ENCODE peak calls at places on chromosome 20, in four cellular contexts. U is heart right ventricle, D is adrenal gland, A is brain microvascular endothelial cell. Z is an unnamed sample.

GRCh38 chr20:8293791-8294190 is 161.7 kb downstream of the PLCB1 start:
- DNase-seq in U (no peak), D (no peak), A (no peak), Z (no peak)

GRCh38 chr20:57715268-57715904 is 5.6 kb upstream of the PMEPA1 start:
- DNase-seq in U (no peak), D (no peak), A (no peak), Z (no peak)

GRCh38 chr20:38763616-38764015 is 15.4 kb downstream of the ACTR5 start:
- DNase-seq in U (no peak), D (no peak), A (no peak), Z (no peak)

GRCh38 chr20:48359692-48360337 is 468.0 kb downstream of the PREX1 start:
- DNase-seq in U (no peak), D (no peak), A (no peak), Z (peak; percentile 67)

GRCh38 chr20:10594286-10594868 is 79.4 kb downstream of the JAG1 start:
- DNase-seq in U (no peak), D (no peak), A (peak; percentile 78), Z (no peak)

GRCh38 chr20:21008951-21009350 is 97.2 kb downstream of the LINC00237 start:
- DNase-seq in U (no peak), D (no peak), A (no peak), Z (no peak)

GRCh38 chr20:23029324-23029723 is 5.8 kb upstream of the SSTR4 start:
- DNase-seq in U (no peak), D (peak; percentile 21), A (no peak), Z (no peak)

GRCh38 chr20:15220009-15220656 is 882.7 kb upstream of the FLRT3 start:
- DNase-seq in U (no peak), D (no peak), A (no peak), Z (no peak)

GRCh38 chr20:6709865-6710595 is 57.5 kb upstream of the BMP2 start:
- DNase-seq in U (no peak), D (no peak), A (no peak), Z (no peak)

GRCh38 chr20:53934421-53935352 is 135.7 kb downstream of the BCAS1 start:
- DNase-seq in U (no peak), D (peak; percentile 44), A (peak; percentile 95), Z (no peak)

GRCh38 chr20:9515761-9516657 is 1.6 kb downstream of the LAMP5 start:
- DNase-seq in U (no peak), D (peak; percentile 36), A (no peak), Z (no peak)
- H3K4me3 ChIP-seq in U (peak overlapping the region; percentile 18), D (no peak overlapping the region), A (peak overlapping the region; percentile 20), Z (no peak overlapping the region)

GRCh38 chr20:51412333-51412761 is 130.2 kb downstream of the NFATC2 start:
- DNase-seq in U (peak; percentile 42), D (no peak), A (peak; percentile 53), Z (no peak)

GRCh38 chr20:51412991-51413471 is 129.5 kb downstream of the NFATC2 start:
- DNase-seq in U (no peak), D (no peak), A (no peak), Z (no peak)

GRCh38 chr20:51413753-51414323 is 128.7 kb downstream of the NFATC2 start:
- DNase-seq in U (no peak), D (no peak), A (no peak), Z (no peak)

GRCh38 chr20:51410586-51411325 is 131.8 kb downstream of the NFATC2 start:
- DNase-seq in U (no peak), D (no peak), A (no peak), Z (no peak)

GRCh38 chr20:51411867-51412266 is 130.7 kb downstream of the NFATC2 start:
- DNase-seq in U (no peak), D (no peak), A (no peak), Z (no peak)
- TF ChIP-seq CTCF in U (no peak), D (no peak), A (no peak), Z (no peak)

DNA sequence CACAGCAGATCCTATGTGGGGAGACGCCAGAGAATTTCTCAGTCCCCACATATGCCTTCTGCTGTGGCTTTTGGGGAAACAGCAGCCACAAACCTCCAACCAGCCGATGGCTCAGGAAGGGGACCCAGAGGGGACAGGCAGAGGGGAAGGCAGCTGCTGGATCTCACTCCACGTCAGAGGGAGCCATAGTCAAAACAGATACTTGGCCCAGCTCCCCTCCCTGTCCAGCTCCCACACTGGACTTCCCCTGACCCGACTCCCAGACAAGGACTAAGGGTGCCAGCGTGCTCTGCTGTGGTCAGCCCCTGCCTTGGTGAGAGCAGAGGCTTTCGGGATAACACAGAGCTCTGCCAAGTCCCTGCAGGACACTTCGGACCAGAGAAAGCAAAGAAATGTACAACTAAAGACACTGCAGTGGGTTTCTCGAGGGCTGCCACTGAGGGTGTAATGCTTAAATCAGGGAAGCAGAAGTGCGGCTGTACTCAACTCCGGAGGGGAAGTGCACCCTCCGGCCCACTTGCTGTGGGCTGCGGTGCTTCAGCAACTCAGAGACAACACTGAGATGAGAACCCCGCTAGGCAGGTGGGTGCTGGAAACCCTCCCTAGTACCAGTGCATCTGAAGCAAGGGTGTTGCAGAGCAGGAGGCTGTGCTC is 47.2 kb downstream of the RRBP1 start:
- DNase-seq in U (no peak), D (no peak), A (no peak), Z (no peak)
- H3K36me3 ChIP-seq in U (peaks cover 83% of the 10 kb centered on the region), D (peaks cover 58% of the 10 kb centered on the region), A (peaks cover 87% of the 10 kb centered on the region), Z (peaks cover 36% of the 10 kb centered on the region)

DNA sequence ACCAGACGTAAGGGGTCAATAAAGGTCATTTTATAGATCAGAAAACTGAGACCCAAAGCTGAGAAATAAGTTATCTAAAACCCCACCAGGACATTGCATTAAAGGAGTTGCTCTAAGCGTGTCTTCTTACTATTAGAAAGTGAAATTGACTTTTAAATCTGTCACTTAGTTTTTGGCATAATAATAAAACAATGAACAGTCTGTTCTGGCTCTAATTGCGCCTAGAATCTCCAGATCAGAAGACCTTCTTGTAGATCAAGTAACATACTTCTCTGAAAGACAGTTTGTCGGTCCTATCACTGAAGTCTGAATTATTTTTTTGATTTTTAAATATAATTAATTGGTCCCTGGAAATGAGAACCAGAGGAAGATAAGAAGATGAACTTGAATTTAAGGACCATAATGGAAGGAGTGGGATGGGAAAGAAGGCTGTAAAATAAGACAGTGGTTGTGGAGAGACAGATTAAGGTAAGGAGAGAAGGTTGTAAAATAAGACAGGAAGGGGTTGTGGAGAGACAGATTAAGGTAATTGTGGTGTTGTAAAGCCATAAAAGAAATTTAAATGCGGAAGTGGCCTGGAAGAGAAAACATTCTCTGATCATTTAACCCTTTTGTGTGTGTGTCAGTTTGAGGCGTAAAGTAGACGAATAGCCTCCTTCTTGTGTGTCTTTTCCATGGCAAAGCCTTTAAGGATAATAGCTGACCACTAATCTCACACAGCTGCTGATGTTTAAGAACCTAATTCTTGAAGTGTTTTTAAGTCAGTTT is 20.0 kb downstream of the TOP1 start:
- DNase-seq in U (no peak), D (no peak), A (no peak), Z (no peak)
- H3K4me3 ChIP-seq in U (no peak overlapping the region), D (no peak overlapping the region), A (no peak overlapping the region), Z (peak overlapping the region; percentile 35)

GRCh38 chr20:51022803-51023616 is at the start of gene KCNG1:
- DNase-seq in U (peak; percentile 70), D (peak; percentile 63), A (peak; percentile 63), Z (peak; percentile 81)
- TF ChIP-seq CTCF in U (no peak), D (no peak), A (peak; percentile 4), Z (no peak)